ENCODE peak calls at places on chromosome 13, in four cellular contexts. E is HepG2, H is Panc1, W is HCT116. Y is an unnamed sample. For H3K4me1, the result is how much of the 10 kb centered on the place peaks cover.

GRCh38 chr13:19056355-19056880 is 125.2 kb downstream of the TUBA3C start:
- ATAC-seq in E (no peak), H (no peak), W (no peak), Y (no peak)

GRCh38 chr13:46475586-46475991 is 77.4 kb upstream of the LRCH1 start:
- ATAC-seq in E (no peak), H (no peak), W (no peak), Y (no peak)

GRCh38 chr13:42260885-42261654 is 10.9 kb upstream of the AKAP11 start:
- ATAC-seq in E (no peak), H (no peak), W (no peak), Y (no peak)

GRCh38 chr13:24788538-24788937 is 24.6 kb downstream of the RNF17 start:
- ATAC-seq in E (no peak), H (no peak), W (no peak), Y (no peak)

GRCh38 chr13:53017433-53017970 is 11.1 kb upstream of the OLFM4 start:
- ATAC-seq in E (no peak), H (no peak), W (no peak), Y (no peak)

GRCh38 chr13:36706755-36707154 is 32.9 kb downstream of the SERTM1 start:
- ATAC-seq in E (no peak), H (no peak), W (no peak), Y (no peak)

GRCh38 chr13:39225860-39226259 is 187.6 kb downstream of the NHLRC3 start:
- ATAC-seq in E (no peak), H (no peak), W (no peak), Y (no peak)

GRCh38 chr13:51339354-51339753 is at the start of gene SERPINE3:
- ATAC-seq in E (no peak), H (no peak), W (no peak), Y (no peak)

GRCh38 chr13:26914624-26915023 is 154.0 kb upstream of the GPR12 start:
- ATAC-seq in E (no peak), H (no peak), W (peak), Y (no peak)

GRCh38 chr13:98549006-98549727 is 27.7 kb downstream of the STK24 start:
- ATAC-seq in E (peak), H (no peak), W (no peak), Y (peak)

GRCh38 chr13:40292108-40292507 is 374.3 kb downstream of the FOXO1 start:
- ATAC-seq in E (no peak), H (no peak), W (no peak), Y (no peak)

GRCh38 chr13:45728759-45729158 is 26.6 kb downstream of the CBY2 start:
- ATAC-seq in E (peak), H (peak), W (peak), Y (no peak)

GRCh38 chr13:34352958-34353357 is 535.0 kb downstream of the RFC3 start:
- ATAC-seq in E (no peak), H (no peak), W (no peak), Y (no peak)

GRCh38 chr13:110067355-110068175 is 239.4 kb downstream of the COL4A1 start:
- ATAC-seq in E (no peak), H (no peak), W (no peak), Y (peak)

GRCh38 chr13:28325022-28325421 is 169.9 kb downstream of the FLT1 start:
- ATAC-seq in E (no peak), H (no peak), W (no peak), Y (no peak)

DNA sequence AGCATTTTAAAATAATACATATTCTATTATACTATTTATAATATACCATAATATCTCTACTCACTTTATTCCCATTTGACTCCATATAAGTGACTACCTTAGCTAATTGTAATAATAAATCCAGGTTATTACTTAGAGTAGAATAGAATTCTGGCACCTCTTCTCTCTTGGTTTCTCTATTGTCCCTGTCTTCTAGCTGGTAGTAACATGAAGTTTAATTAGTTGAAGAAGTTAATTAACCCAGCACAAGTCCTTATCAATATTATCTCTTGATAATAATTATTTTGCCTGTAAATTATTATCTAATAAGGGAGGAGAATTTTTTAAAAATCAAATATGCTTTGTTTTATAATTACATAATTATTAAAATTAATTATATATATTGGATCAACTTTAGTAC is 1571.2 kb upstream of the PRR20A start:
- ATAC-seq in E (no peak), H (no peak), W (no peak), Y (no peak)
- TF ChIP-seq POLR2AphosphoS5 in E (no peak), H (no peak), W (no peak), Y (no peak)

DNA sequence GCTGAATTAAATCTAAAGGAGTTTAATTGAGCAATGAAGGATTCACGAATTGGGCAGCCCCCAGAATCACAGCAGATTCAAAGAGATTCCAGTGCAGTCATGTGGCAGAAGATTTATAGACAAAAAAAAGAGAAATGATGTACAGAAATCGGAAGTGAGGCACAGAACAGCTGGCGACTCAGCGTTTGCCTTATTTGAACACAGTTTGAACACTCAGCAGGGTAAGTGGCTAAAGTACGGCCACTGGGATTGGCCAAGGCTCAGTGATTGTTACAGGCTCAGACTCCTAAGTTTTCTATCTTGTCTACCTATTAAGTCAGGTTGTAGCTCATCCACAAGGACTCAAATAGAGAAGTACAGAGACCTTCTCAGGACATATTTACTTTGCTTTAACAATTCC is 11.6 kb upstream of the CFAP97D2 start:
- ATAC-seq in E (no peak), H (no peak), W (no peak), Y (peak)
- H3K4me3 ChIP-seq in E (no peak), H (no peak), W (no peak), Y (no peak)

GRCh38 chr13:112579310-112579843 is 8.6 kb downstream of the TUBGCP3 start:
- ATAC-seq in E (no peak), H (no peak), W (no peak), Y (no peak)

GRCh38 chr13:112580211-112580610 is 7.7 kb downstream of the TUBGCP3 start:
- ATAC-seq in E (no peak), H (no peak), W (no peak), Y (no peak)

GRCh38 chr13:112580912-112581311 is 7.0 kb downstream of the TUBGCP3 start:
- ATAC-seq in E (no peak), H (no peak), W (no peak), Y (no peak)

GRCh38 chr13:112583592-112584277 is 4.2 kb downstream of the TUBGCP3 start:
- ATAC-seq in E (no peak), H (no peak), W (no peak), Y (no peak)

DNA sequence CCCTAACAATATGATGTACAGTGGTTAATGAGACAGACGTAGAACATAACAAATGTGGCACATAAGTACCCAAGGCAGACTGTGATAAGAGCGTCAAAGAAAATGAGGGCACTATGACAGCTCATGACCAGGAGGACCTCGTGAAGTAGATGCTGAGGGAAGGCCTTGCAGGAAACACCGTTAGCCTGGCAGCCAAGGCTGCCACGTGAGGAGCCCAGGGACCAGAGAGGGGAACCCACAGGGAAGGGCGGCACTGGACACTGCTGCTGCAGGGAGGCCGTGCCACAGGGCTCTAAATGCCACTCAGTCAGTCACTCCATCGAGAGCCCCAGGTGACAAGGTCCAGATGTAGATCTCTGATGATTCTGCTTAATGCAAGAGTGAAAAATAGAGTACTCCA is 5.6 kb downstream of the TUBGCP3 start:
- ATAC-seq in E (no peak), H (no peak), W (no peak), Y (no peak)
- H3K4me1 ChIP-seq in E (under half), H (under half), W (under half), Y (under half)

GRCh38 chr13:75704942-75705320 is 68.8 kb downstream of the LMO7 start:
- ATAC-seq in E (no peak), H (peak), W (peak), Y (no peak)
- TF ChIP-seq POLR2AphosphoS5 in E (no peak), H (no peak), W (no peak), Y (no peak)

GRCh38 chr13:80359459-80360297 is 18.8 kb upstream of the SPRY2 start:
- ATAC-seq in E (no peak), H (peak), W (no peak), Y (peak)
- H3K4me3 ChIP-seq in E (no peak), H (no peak), W (no peak), Y (no peak)

DNA sequence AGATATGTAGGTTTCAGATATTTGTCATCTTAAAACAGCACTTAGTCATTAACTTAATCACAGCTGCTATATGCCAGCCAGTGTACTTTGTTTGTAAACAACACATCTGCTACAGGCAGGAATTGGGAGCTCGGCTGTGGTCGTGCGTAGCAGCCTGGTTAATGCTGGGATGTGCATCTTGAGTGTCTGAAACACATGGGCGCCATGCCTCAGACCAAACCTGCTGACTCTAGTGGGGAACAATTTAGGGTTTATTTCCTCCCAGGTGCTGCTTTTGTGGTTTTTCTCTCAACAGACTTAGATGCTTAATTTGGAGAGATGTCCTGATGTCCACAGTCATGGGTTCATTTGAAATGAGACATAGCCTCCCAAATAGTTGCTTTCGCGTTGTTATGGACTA is 238.5 kb upstream of the TMTC4 start:
- ATAC-seq in E (no peak), H (no peak), W (no peak), Y (no peak)
- H3K4me1 ChIP-seq in E (under half), H (under half), W (under half), Y (under half)